ENCODE peak calls at places on chromosomes 7 and 10, in four cellular contexts. F is NB4, K is stomach, Q is adrenal gland. D is an unnamed sample.

GRCh38 chr10:61905446-61905725 is 3.9 kb downstream of the ARID5B start:
- DNase-seq in F (no peak), Q (no peak), K (no peak), D (no peak)

GRCh38 chr7:38327597-38327996 is 54.2 kb upstream of the TARP start:
- DNase-seq in Q (no peak), K (no peak), F (no peak), D (no peak)

GRCh38 chr10:29181936-29182335 is 106.9 kb upstream of the LYZL1 start:
- DNase-seq in Q (no peak), K (no peak), F (no peak), D (no peak)

GRCh38 chr10:110336111-110336721 is 31.5 kb upstream of the SMNDC1 start:
- DNase-seq in Q (peak), F (no peak), K (no peak), D (no peak)

GRCh38 chr7:17099083-17099973 is 199.1 kb upstream of the AHR start:
- DNase-seq in K (peak), F (peak), Q (peak), D (peak)

GRCh38 chr7:114678116-114678515 is 243.8 kb upstream of the MDFIC start:
- DNase-seq in F (no peak), K (no peak), Q (no peak), D (no peak)

GRCh38 chr7:30894009-30894408 is 17.6 kb upstream of the AQP1 start:
- DNase-seq in Q (no peak), F (no peak), K (no peak), D (no peak)

GRCh38 chr7:80098795-80099194 is 35.8 kb upstream of the GNAI1 start:
- DNase-seq in K (no peak), Q (no peak), F (no peak), D (no peak)

GRCh38 chr7:80896856-80897598 is 21.8 kb downstream of the SEMA3C start:
- DNase-seq in K (no peak), Q (no peak), F (no peak), D (no peak)

DNA sequence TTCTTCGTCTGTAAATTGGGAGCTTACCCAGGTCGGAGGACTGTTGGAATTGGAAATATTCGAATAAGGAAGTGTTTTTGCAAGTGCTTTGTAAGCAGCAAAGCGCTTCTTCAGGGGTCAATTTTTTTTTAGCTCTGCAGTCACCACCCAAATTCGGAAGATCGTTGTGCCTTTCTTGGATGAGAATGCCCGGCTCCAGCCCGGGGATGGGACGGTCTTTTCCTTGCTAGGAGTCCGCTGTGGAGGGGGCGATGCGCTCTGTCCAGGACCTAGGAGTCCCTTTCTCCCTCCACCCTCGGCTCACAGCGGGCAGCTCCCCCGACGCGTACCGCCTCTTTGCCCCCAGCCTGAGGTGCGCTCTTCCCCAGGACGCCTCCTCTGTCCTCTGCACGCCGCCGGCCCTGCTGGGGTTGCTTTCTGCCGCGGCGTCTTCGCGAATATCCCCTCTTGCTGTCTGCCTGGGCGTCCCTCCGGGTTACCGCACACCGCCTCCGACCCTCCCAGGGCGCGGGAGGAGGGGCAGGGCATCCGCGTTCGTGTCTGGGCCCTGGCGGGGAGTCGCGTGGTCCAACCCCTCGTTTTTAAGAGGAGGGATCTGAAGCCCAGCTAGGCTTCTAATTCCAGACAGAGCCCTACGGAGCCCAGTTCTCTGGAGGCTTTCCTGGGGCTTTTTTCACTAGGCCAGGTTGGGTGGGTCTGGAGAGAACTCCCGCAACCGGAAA is 167.1 kb downstream of the UBE2H start:
- DNase-seq in Q (no peak), K (no peak), F (peak), D (no peak)
- H3K4me3 ChIP-seq in Q (no peak), K (no peak), F (peak), D (no peak)

GRCh38 chr7:121084748-121085336 is 96.3 kb downstream of the CPED1 start:
- DNase-seq in F (no peak), Q (no peak), K (no peak), D (no peak)
- H3K4me3 ChIP-seq in F (no peak), Q (no peak), K (no peak), D (no peak)

DNA sequence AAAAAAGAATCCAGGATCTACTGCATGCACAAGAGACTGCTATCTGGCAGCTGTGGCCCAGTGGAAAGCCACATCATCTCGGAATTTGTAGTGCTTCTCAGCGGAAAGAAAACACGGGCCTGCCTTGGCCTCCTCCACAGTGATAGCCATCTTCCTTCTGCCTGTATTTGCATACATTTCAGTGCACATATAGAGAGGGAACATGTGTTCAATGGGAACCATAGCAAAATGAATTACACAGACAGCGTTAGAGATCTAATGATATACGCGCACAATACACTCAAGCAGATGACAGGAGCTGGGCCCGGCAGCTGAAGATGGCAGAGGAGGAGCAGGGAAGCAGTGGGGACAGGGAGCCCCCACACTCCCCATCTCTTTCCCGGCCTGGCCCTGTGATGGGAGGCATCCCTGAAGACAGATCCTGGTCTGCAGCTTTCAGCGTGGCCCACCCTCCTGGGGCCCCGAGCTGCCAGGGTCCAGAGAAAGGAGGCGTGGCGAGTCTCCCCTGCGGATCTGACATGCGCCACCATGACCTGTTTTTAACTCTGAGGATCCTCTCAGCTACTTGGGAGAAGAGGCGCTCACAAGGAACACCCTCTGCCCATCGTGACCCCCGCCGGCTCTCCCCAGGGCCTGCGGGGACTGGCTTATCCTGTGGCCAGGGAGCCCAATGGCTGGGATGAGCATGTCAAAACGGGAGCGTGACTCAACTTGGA is 93.9 kb downstream of the EBF3 start:
- DNase-seq in Q (no peak), F (no peak), K (no peak), D (no peak)
- H3K4me3 ChIP-seq in Q (no peak), F (peak), K (no peak), D (no peak)

GRCh38 chr10:116756277-116756676 is 13.9 kb upstream of the HSPA12A start:
- DNase-seq in K (no peak), F (no peak), Q (peak), D (no peak)
- H3K4me3 ChIP-seq in K (no peak), F (no peak), Q (no peak), D (no peak)

GRCh38 chr7:22452142-22452763 is 47.7 kb downstream of the STEAP1B start:
- DNase-seq in Q (peak), F (peak), K (peak), D (no peak)
- H3K4me3 ChIP-seq in Q (no peak), F (no peak), K (peak), D (peak)

D was measured in retinal pigment epithelial cell.